ENCODE peak calls at places on chromosomes 12 and 14, in four cellular contexts. G is activated CD8-positive, alpha-beta T cell treated with anti-CD3 and anti-CD28 coated beads for 36 hours; Q is neuronal stem cell; W is mesothelial cell of epicardium. K is an unnamed sample.

GRCh38 chr12:116735951-116736599 is 1.8 kb downstream of the SPRING1 start:
- DNase-seq in G (no peak), Q (no peak), W (no peak), K (peak)

GRCh38 chr12:128088926-128089325 is 178.0 kb upstream of the TMEM132C start:
- DNase-seq in G (no peak), Q (no peak), W (no peak), K (no peak)

GRCh38 chr12:104285740-104286537 is 17.6 kb upstream of the EID3 start:
- DNase-seq in G (peak), Q (no peak), W (no peak), K (peak)

GRCh38 chr12:107134558-107134957 is 41.2 kb upstream of the CRY1 start:
- DNase-seq in G (peak), Q (no peak), W (no peak), K (peak)

GRCh38 chr12:52389313-52390207 is 4.1 kb upstream of the KRT84 start:
- DNase-seq in G (no peak), Q (no peak), W (no peak), K (peak)

GRCh38 chr12:51925400-51926063 is 18.2 kb downstream of the ACVRL1 start:
- DNase-seq in G (no peak), Q (no peak), W (no peak), K (no peak)

GRCh38 chr14:58960945-58961731 is 227.3 kb upstream of the DAAM1 start:
- DNase-seq in G (no peak), Q (no peak), W (no peak), K (no peak)

GRCh38 chr14:81400852-81401251 is 728 bp upstream of the STON2 start:
- DNase-seq in G (peak), Q (no peak), W (no peak), K (peak)

GRCh38 chr14:104350463-104351185 is 212.2 kb downstream of the KIF26A start:
- DNase-seq in G (no peak), Q (no peak), W (no peak), K (no peak)

GRCh38 chr12:55717397-55718007 is 1.7 kb downstream of the BLOC1S1 start:
- DNase-seq in G (peak), Q (no peak), W (no peak), K (peak)

GRCh38 chr14:55689971-55690871 is 110.2 kb downstream of the KTN1 start:
- DNase-seq in G (no peak), Q (no peak), W (no peak), K (peak)

GRCh38 chr12:53402871-53403270 is 20.8 kb upstream of the AMHR2 start:
- DNase-seq in G (no peak), Q (no peak), W (no peak), K (no peak)

GRCh38 chr14:51554953-51555352 is 96.8 kb upstream of the FRMD6 start:
- DNase-seq in G (no peak), Q (no peak), W (no peak), K (peak)

GRCh38 chr14:59272633-59273032 is 84.2 kb downstream of the DAAM1 start:
- DNase-seq in G (no peak), Q (no peak), W (no peak), K (peak)

GRCh38 chr14:58092231-58092630 is 59.8 kb downstream of the ARMH4 start:
- DNase-seq in G (no peak), Q (no peak), W (no peak), K (peak)

GRCh38 chr12:123905319-123905925 is 67.2 kb downstream of the CCDC92 start:
- DNase-seq in G (peak), Q (peak), W (no peak), K (peak)

GRCh38 chr14:88765130-88765529 is 27.6 kb downstream of the EML5 start:
- DNase-seq in G (no peak), Q (no peak), W (no peak), K (no peak)

GRCh38 chr12:59570134-59570533 is 25.7 kb upstream of the SLC16A7 start:
- DNase-seq in G (no peak), Q (no peak), W (no peak), K (peak)

GRCh38 chr12:126726481-126727217 is 1540.3 kb upstream of the TMEM132C start:
- DNase-seq in G (no peak), Q (no peak), W (no peak), K (no peak)

GRCh38 chr12:57483466-57483865 is 3.8 kb upstream of the ARHGAP9 start:
- DNase-seq in G (no peak), Q (no peak), W (no peak), K (no peak)

GRCh38 chr14:52891800-52892199 is 59.0 kb downstream of the FERMT2 start:
- DNase-seq in G (no peak), Q (no peak), W (no peak), K (peak)